ENCODE peak calls at places on chromosomes 2 and 18, in eight cellular contexts. A is colonic mucosa, S is A549, U is HepG2, K is heart right ventricle, P is AG09309, D is cardiac fibroblast, E is mucosa of descending colon. X is an unnamed sample.

GRCh38 chr2:52264488-52264887 is 1232.6 kb upstream of the NRXN1 start:
- DNase-seq in U (no peak), D (no peak), K (no peak), A (no peak), E (no peak), P (no peak), S (no peak), X (no peak)

GRCh38 chr2:169285528-169285927 is 76.8 kb downstream of the LRP2 start:
- DNase-seq in K (no peak), E (no peak), S (no peak), D (no peak), U (no peak), A (no peak), P (no peak), X (no peak)

GRCh38 chr2:105712166-105712915 is 32.4 kb upstream of the NCK2 start:
- DNase-seq in S (peak), K (no peak), P (no peak), E (no peak), D (peak), A (no peak), U (peak), X (no peak)

GRCh38 chr2:61727746-61728145 is 126.1 kb downstream of the FAM161A start:
- DNase-seq in U (no peak), A (no peak), K (no peak), E (no peak), D (peak), P (no peak), S (no peak), X (peak)

GRCh38 chr2:238104071-238104511 is 4.0 kb downstream of the ESPNL start:
- DNase-seq in K (no peak), U (no peak), A (no peak), D (no peak), E (no peak), P (no peak), S (no peak), X (no peak)

GRCh38 chr2:43524180-43524965 is 71.5 kb downstream of the THADA start:
- DNase-seq in E (no peak), S (peak), P (no peak), U (no peak), D (peak), K (no peak), A (no peak), X (no peak)

GRCh38 chr18:74476154-74476553 is 19.0 kb upstream of the DIPK1C start:
- DNase-seq in K (peak), E (no peak), U (peak), S (no peak), A (no peak), D (no peak), P (no peak), X (no peak)

GRCh38 chr18:63439334-63439733 is 17.1 kb upstream of the VPS4B start:
- DNase-seq in K (no peak), A (peak), S (peak), P (no peak), D (peak), E (no peak), U (peak), X (peak)

GRCh38 chr2:15650616-15651366 is 59.1 kb downstream of the DDX1 start:
- DNase-seq in U (no peak), D (no peak), A (no peak), S (no peak), P (no peak), K (no peak), E (no peak), X (no peak)

GRCh38 chr2:41722668-41723369 is 325.0 kb upstream of the PKDCC start:
- DNase-seq in E (no peak), K (no peak), U (no peak), D (peak), S (no peak), P (no peak), A (no peak), X (peak)

GRCh38 chr18:62710417-62710816 is 4.9 kb upstream of the PHLPP1 start:
- DNase-seq in U (no peak), S (no peak), P (peak), D (no peak), K (no peak), E (no peak), A (no peak), X (no peak)

GRCh38 chr2:189698020-189698887 is 23.8 kb downstream of the ANKAR start:
- DNase-seq in E (no peak), A (peak), U (peak), K (no peak), D (peak), S (peak), P (no peak), X (peak)

GRCh38 chr2:85273732-85274731 is 53.8 kb downstream of the TGOLN2 start:
- DNase-seq in D (peak), K (no peak), A (no peak), S (peak), E (no peak), P (no peak), U (peak), X (peak)

GRCh38 chr2:38633895-38634294 is 31.2 kb upstream of the HNRNPLL start:
- DNase-seq in S (no peak), P (no peak), A (no peak), E (no peak), D (no peak), U (no peak), K (no peak), X (no peak)

GRCh38 chr2:1769703-1770422 is 25.5 kb upstream of the PXDN start:
- DNase-seq in K (no peak), P (no peak), D (peak), E (peak), A (peak), U (peak), S (peak), X (peak)

GRCh38 chr2:237967463-237967871 is 653 bp downstream of the UBE2F start:
- DNase-seq in P (no peak), U (no peak), K (peak), E (peak), S (no peak), A (peak), D (peak), X (peak)

GRCh38 chr18:70431203-70431624 is 142.4 kb downstream of the SOCS6 start:
- DNase-seq in E (no peak), S (peak), K (no peak), U (peak), P (peak), D (peak), A (no peak), X (no peak)

GRCh38 chr2:30217644-30218361 is 13.5 kb upstream of the LBH start:
- DNase-seq in U (no peak), A (peak), E (peak), D (peak), K (peak), P (no peak), S (no peak), X (no peak)

GRCh38 chr18:58216071-58216471 is 172.0 kb downstream of the NEDD4L start:
- DNase-seq in D (peak), P (no peak), E (no peak), S (no peak), U (no peak), A (peak), K (no peak), X (peak)

GRCh38 chr2:105576440-105577241 is 168.1 kb upstream of the NCK2 start:
- DNase-seq in E (peak), A (no peak), P (peak), K (peak), D (peak), U (peak), S (peak), X (peak)

GRCh38 chr2:238139141-238139840 is 823 bp downstream of the KLHL30 start:
- DNase-seq in A (no peak), S (no peak), K (no peak), D (no peak), E (no peak), P (no peak), U (no peak), X (peak)

GRCh38 chr18:21740474-21740723 is 193 bp upstream of the MIB1 start:
- DNase-seq in K (no peak), A (peak), U (peak), E (no peak), P (peak), S (peak), D (no peak), X (peak)

GRCh38 chr18:48297139-48297538 is 112.0 kb downstream of the ZBTB7C start:
- DNase-seq in P (no peak), K (no peak), U (no peak), E (no peak), D (no peak), A (no peak), S (no peak), X (no peak)

GRCh38 chr18:57839942-57840381 is 36.8 kb upstream of the ATP8B1 start:
- DNase-seq in E (no peak), U (no peak), A (no peak), K (no peak), P (peak), S (peak), D (peak), X (no peak)

GRCh38 chr2:212330263-212330662 is 208.3 kb downstream of the ERBB4 start:
- DNase-seq in P (no peak), U (no peak), K (peak), D (no peak), S (no peak), A (no peak), E (no peak), X (no peak)

GRCh38 chr2:20374919-20375318 is 24.3 kb upstream of the PUM2 start:
- DNase-seq in U (no peak), D (no peak), S (no peak), A (no peak), K (no peak), E (no peak), P (no peak), X (no peak)

GRCh38 chr2:20378341-20378740 is 27.7 kb upstream of the PUM2 start:
- DNase-seq in A (no peak), E (no peak), U (no peak), S (no peak), P (no peak), K (no peak), D (no peak), X (no peak)

GRCh38 chr2:20377738-20378137 is 27.1 kb upstream of the PUM2 start:
- DNase-seq in D (no peak), P (no peak), K (no peak), U (no peak), S (no peak), E (no peak), A (no peak), X (no peak)

GRCh38 chr2:20381457-20381856 is 30.8 kb upstream of the PUM2 start:
- DNase-seq in D (peak), A (peak), U (peak), K (no peak), S (no peak), P (no peak), E (no peak), X (no peak)

GRCh38 chr2:20378891-20379519 is 28.4 kb upstream of the PUM2 start:
- DNase-seq in E (peak), P (peak), K (peak), S (peak), A (peak), D (peak), U (peak), X (no peak)
- TF ChIP-seq CTCF in E (peak), P (peak), K (peak), S (peak), A (peak), D (peak), U (peak), X (peak)

GRCh38 chr2:221710744-221711143 is 138.6 kb upstream of the EPHA4 start:
- DNase-seq in A (no peak), K (no peak), D (no peak), U (no peak), E (no peak), S (no peak), P (no peak), X (no peak)

GRCh38 chr2:221716434-221717303 is 144.6 kb upstream of the EPHA4 start:
- DNase-seq in S (peak), K (no peak), U (no peak), P (peak), A (peak), E (no peak), D (peak), X (no peak)

GRCh38 chr2:221715783-221716386 is 143.8 kb upstream of the EPHA4 start:
- DNase-seq in S (no peak), E (no peak), D (no peak), U (no peak), A (no peak), P (no peak), K (no peak), X (no peak)
- H3K4me3 ChIP-seq in S (no peak), E (no peak), D (no peak), U (no peak), A (no peak), P (no peak), K (no peak), X (no peak)

DNA sequence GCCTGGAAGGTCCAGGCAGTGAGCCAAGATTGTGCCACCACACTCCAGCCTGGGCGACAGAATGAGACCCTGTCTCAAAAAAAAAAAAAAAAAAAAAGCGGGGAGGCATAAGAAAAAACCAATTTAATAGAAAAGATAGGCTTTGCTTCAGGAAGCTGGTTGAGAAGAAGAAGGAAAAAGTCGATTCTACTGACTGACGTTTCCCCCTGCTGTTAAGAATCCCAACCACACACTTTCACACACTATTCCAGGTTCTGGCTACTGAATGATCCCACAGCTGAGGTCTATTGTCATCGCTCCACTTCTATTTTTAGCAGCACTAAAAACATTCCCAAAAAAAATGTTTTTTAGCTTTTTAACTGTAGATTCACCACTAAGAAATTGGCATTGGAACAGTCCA is 6.7 kb upstream of the CHCHD5 start:
- DNase-seq in S (peak), P (no peak), E (no peak), U (no peak), K (no peak), A (no peak), D (peak), X (no peak)
- TF ChIP-seq CTCF in S (no peak), P (peak), E (no peak), U (peak), K (no peak), A (no peak), D (peak), X (no peak)

GRCh38 chr2:96485751-96486643 is 19.2 kb downstream of the NEURL3 start:
- DNase-seq in K (peak), D (peak), E (peak), A (peak), S (no peak), P (peak), U (peak), X (peak)

GRCh38 chr2:96489261-96489660 is 15.9 kb downstream of the NEURL3 start:
- DNase-seq in E (no peak), S (no peak), P (no peak), U (no peak), D (no peak), K (no peak), A (no peak), X (peak)

GRCh38 chr2:96484096-96484495 is 21.1 kb downstream of the NEURL3 start:
- DNase-seq in A (no peak), E (no peak), P (no peak), U (no peak), D (no peak), K (no peak), S (no peak), X (no peak)

GRCh38 chr2:96489673-96490072 is 15.5 kb downstream of the NEURL3 start:
- DNase-seq in D (no peak), K (no peak), P (no peak), E (no peak), S (no peak), U (no peak), A (no peak), X (peak)

GRCh38 chr2:96485350-96485749 is 19.8 kb downstream of the NEURL3 start:
- DNase-seq in U (no peak), A (no peak), K (no peak), S (no peak), E (no peak), P (no peak), D (no peak), X (no peak)
- H3K4me3 ChIP-seq in U (peak), A (peak), K (peak), S (no peak), E (no peak), P (no peak), D (no peak), X (peak)

GRCh38 chr18:59994357-59994756 is 94.6 kb downstream of the PMAIP1 start:
- DNase-seq in K (no peak), D (peak), A (no peak), P (no peak), U (no peak), E (no peak), S (peak), X (peak)
- TF ChIP-seq CTCF in K (no peak), D (peak), A (no peak), P (peak), U (no peak), E (no peak), S (peak), X (peak)